ENCODE peak calls at places on chromosomes 5 and 9, in four cellular contexts. Q is H1, T is IMR-90, J is GM12878. U is an unnamed sample.

GRCh38 chr5:142545653-142546322 is 140.1 kb downstream of the FGF1 start:
- DNase-seq in Q (no peak), T (peak), J (no peak), U (no peak)

GRCh38 chr9:70405808-70406445 is 8.5 kb downstream of the KLF9 start:
- DNase-seq in Q (no peak), T (no peak), J (no peak), U (no peak)

GRCh38 chr5:131968396-131968954 is 23.0 kb upstream of the MEIKIN start:
- DNase-seq in Q (no peak), T (no peak), J (no peak), U (no peak)

GRCh38 chr5:81787843-81788242 is 36.9 kb upstream of the SSBP2 start:
- DNase-seq in Q (no peak), T (peak), J (no peak), U (peak)

GRCh38 chr9:92716557-92716956 is 46.6 kb upstream of the IPPK start:
- DNase-seq in Q (peak), T (peak), J (no peak), U (peak)

GRCh38 chr9:134301387-134302129 is 24.7 kb upstream of the RXRA start:
- DNase-seq in Q (no peak), T (no peak), J (peak), U (no peak)

GRCh38 chr9:69919461-69920061 is 98.9 kb downstream of the CFAP95 start:
- DNase-seq in Q (no peak), T (peak), J (no peak), U (peak)

GRCh38 chr5:17216974-17217325 is 481 bp upstream of the BASP1 start:
- DNase-seq in Q (no peak), T (peak), J (no peak), U (no peak)

GRCh38 chr9:20744046-20744630 is 60.1 kb downstream of the FOCAD start:
- DNase-seq in Q (no peak), T (no peak), J (no peak), U (no peak)

GRCh38 chr9:33198163-33198562 is 31.0 kb upstream of the B4GALT1 start:
- DNase-seq in Q (no peak), T (peak), J (no peak), U (no peak)
- TF ChIP-seq CHD1 in Q (no peak), T (no peak), J (no peak), U (no peak)

DNA sequence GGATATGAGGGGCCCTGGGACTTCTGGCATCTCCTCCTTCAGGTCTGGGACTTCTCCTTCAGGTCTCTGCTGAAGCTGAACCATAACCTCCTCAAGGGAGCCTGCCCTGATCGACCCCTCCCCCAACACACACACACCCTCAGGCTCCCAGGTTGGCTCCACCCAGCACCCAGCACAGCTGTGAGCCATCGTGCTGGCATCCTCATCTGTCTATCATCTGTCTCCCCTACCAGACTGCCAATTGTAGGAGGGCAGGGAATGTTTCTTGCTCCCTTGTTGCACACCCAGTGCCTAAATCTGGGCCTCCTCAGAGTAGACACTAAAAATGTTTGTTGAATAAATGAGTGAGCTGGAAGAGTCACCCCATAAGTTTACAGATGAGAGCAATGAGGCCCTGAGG is 71.4 kb downstream of the LRSAM1 start:
- DNase-seq in Q (no peak), T (no peak), J (no peak), U (no peak)
- TF ChIP-seq CHD1 in Q (no peak), T (no peak), J (no peak), U (no peak)

GRCh38 chr5:105167092-105167491 is 1604.5 kb upstream of the NUDT12 start:
- DNase-seq in Q (no peak), T (no peak), J (no peak), U (no peak)
- TF ChIP-seq CHD1 in Q (no peak), T (no peak), J (no peak), U (no peak)

GRCh38 chr9:79581388-79581787 is 9.6 kb downstream of the TLE4 start:
- DNase-seq in Q (no peak), T (peak), J (no peak), U (no peak)
- TF ChIP-seq CHD1 in Q (no peak), T (no peak), J (no peak), U (no peak)

DNA sequence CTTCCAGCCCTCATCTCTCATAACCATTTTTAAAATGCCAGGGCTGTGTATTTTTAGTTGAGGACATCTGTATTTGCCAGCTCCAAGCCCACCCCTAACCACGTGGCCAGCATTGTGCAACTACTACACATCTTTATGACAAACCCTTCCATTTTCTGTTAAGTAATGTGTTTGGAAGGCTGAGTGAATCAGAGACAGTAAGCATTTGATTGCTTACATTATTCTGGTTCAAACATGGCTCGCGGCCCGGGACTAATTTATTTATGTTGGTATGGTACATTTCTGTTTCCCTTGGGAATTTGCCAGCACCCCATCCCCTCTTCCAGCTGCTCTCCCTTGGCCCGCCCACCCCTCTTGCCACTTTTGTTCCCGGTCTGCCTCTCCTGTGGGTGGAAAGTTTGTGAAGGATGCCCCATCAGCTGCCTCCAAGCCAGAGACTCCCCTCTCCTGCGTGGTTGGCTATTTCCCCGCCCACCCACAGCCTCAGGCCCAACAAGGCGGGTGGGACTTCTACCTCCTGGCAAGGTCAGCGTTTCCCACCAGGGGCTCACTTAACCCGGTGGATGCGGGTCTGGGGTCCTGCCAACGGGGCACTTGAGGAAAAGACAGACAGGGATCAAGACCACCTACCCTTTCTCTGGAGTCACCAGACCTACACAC is 162.3 kb downstream of the HSD17B3 start:
- DNase-seq in Q (no peak), T (peak), J (no peak), U (no peak)
- TF ChIP-seq CHD1 in Q (no peak), T (no peak), J (no peak), U (no peak)

GRCh38 chr5:108505608-108506007 is 123.7 kb upstream of the FBXL17 start:
- DNase-seq in Q (no peak), T (no peak), J (no peak), U (no peak)
- TF ChIP-seq CHD1 in Q (no peak), T (no peak), J (no peak), U (no peak)

GRCh38 chr9:137365552-137366444 is 57.2 kb downstream of the EXD3 start:
- DNase-seq in Q (no peak), T (no peak), J (no peak), U (no peak)
- TF ChIP-seq CHD1 in Q (no peak), T (no peak), J (no peak), U (no peak)